ENCODE peak calls at places on chromosomes 4 and X, in ten cellular contexts. One of them, this sample, is unnamed.

GRCh38 chr4:25970691-25971427 is 56.8 kb downstream of the SMIM20 start:
- DNase-seq in nephron progenitor cell: no peak
- DNase-seq in tibial artery: peak
- DNase-seq in HEK293T: no peak
- DNase-seq in naive thymus-derived CD4-positive, alpha-beta T cell: no peak
- DNase-seq in ELF-1: peak
- DNase-seq in iPS-NIHi11: no peak
- DNase-seq in glomerular endothelial cell: no peak
- DNase-seq in pancreas: peak
- DNase-seq in colonic mucosa: peak
- DNase-seq in this sample: no peak

GRCh38 chrX:24928114-24928513 is 87.7 kb downstream of the ARX start:
- DNase-seq in nephron progenitor cell: no peak
- DNase-seq in tibial artery: no peak
- DNase-seq in HEK293T: no peak
- DNase-seq in naive thymus-derived CD4-positive, alpha-beta T cell: no peak
- DNase-seq in ELF-1: no peak
- DNase-seq in iPS-NIHi11: no peak
- DNase-seq in glomerular endothelial cell: no peak
- DNase-seq in pancreas: no peak
- DNase-seq in colonic mucosa: no peak
- DNase-seq in this sample: no peak

GRCh38 chr4:34633216-34633615 is 1611.1 kb downstream of the ARAP2 start:
- DNase-seq in nephron progenitor cell: no peak
- DNase-seq in tibial artery: no peak
- DNase-seq in HEK293T: no peak
- DNase-seq in naive thymus-derived CD4-positive, alpha-beta T cell: no peak
- DNase-seq in ELF-1: no peak
- DNase-seq in iPS-NIHi11: no peak
- DNase-seq in glomerular endothelial cell: no peak
- DNase-seq in pancreas: no peak
- DNase-seq in colonic mucosa: no peak
- DNase-seq in this sample: no peak

GRCh38 chrX:2542826-2543551 is 42.2 kb upstream of the DHRSX start:
- DNase-seq in nephron progenitor cell: no peak
- DNase-seq in tibial artery: no peak
- DNase-seq in HEK293T: no peak
- DNase-seq in naive thymus-derived CD4-positive, alpha-beta T cell: no peak
- DNase-seq in ELF-1: no peak
- DNase-seq in iPS-NIHi11: no peak
- DNase-seq in glomerular endothelial cell: no peak
- DNase-seq in pancreas: peak
- DNase-seq in colonic mucosa: no peak
- DNase-seq in this sample: no peak

GRCh38 chrX:145817666-145818521 is at the start of gene SLITRK2:
- DNase-seq in nephron progenitor cell: peak
- DNase-seq in tibial artery: no peak
- DNase-seq in HEK293T: no peak
- DNase-seq in naive thymus-derived CD4-positive, alpha-beta T cell: no peak
- DNase-seq in ELF-1: peak
- DNase-seq in iPS-NIHi11: peak
- DNase-seq in glomerular endothelial cell: no peak
- DNase-seq in pancreas: peak
- DNase-seq in colonic mucosa: no peak
- DNase-seq in this sample: no peak

GRCh38 chr4:93182722-93183121 is 645.8 kb upstream of the ATOH1 start:
- DNase-seq in nephron progenitor cell: no peak
- DNase-seq in tibial artery: no peak
- DNase-seq in HEK293T: no peak
- DNase-seq in naive thymus-derived CD4-positive, alpha-beta T cell: no peak
- DNase-seq in ELF-1: no peak
- DNase-seq in iPS-NIHi11: no peak
- DNase-seq in glomerular endothelial cell: no peak
- DNase-seq in pancreas: no peak
- DNase-seq in colonic mucosa: peak
- DNase-seq in this sample: no peak

GRCh38 chr4:88526221-88526815 is 2.7 kb upstream of the PYURF start:
- DNase-seq in nephron progenitor cell: no peak
- DNase-seq in tibial artery: no peak
- DNase-seq in HEK293T: no peak
- DNase-seq in naive thymus-derived CD4-positive, alpha-beta T cell: peak
- DNase-seq in ELF-1: no peak
- DNase-seq in iPS-NIHi11: no peak
- DNase-seq in glomerular endothelial cell: no peak
- DNase-seq in pancreas: no peak
- DNase-seq in colonic mucosa: no peak
- DNase-seq in this sample: no peak

GRCh38 chr4:181685911-181686310 is 557.3 kb upstream of the TENM3 start:
- DNase-seq in nephron progenitor cell: no peak
- DNase-seq in tibial artery: no peak
- DNase-seq in HEK293T: no peak
- DNase-seq in naive thymus-derived CD4-positive, alpha-beta T cell: no peak
- DNase-seq in ELF-1: no peak
- DNase-seq in iPS-NIHi11: no peak
- DNase-seq in glomerular endothelial cell: no peak
- DNase-seq in pancreas: no peak
- DNase-seq in colonic mucosa: no peak
- DNase-seq in this sample: no peak

GRCh38 chr4:4914965-4915845 is 55.7 kb downstream of the MSX1 start:
- DNase-seq in nephron progenitor cell: no peak
- DNase-seq in tibial artery: no peak
- DNase-seq in HEK293T: no peak
- DNase-seq in naive thymus-derived CD4-positive, alpha-beta T cell: no peak
- DNase-seq in ELF-1: no peak
- DNase-seq in iPS-NIHi11: no peak
- DNase-seq in glomerular endothelial cell: no peak
- DNase-seq in pancreas: no peak
- DNase-seq in colonic mucosa: no peak
- DNase-seq in this sample: no peak

GRCh38 chr4:182880387-182881356 is 36.5 kb downstream of the DCTD start:
- DNase-seq in nephron progenitor cell: no peak
- DNase-seq in tibial artery: peak
- DNase-seq in HEK293T: no peak
- DNase-seq in naive thymus-derived CD4-positive, alpha-beta T cell: no peak
- DNase-seq in ELF-1: no peak
- DNase-seq in iPS-NIHi11: no peak
- DNase-seq in glomerular endothelial cell: no peak
- DNase-seq in pancreas: no peak
- DNase-seq in colonic mucosa: no peak
- DNase-seq in this sample: peak

GRCh38 chr4:140675599-140676231 is 80.5 kb downstream of the TBC1D9 start:
- DNase-seq in nephron progenitor cell: no peak
- DNase-seq in tibial artery: no peak
- DNase-seq in HEK293T: no peak
- DNase-seq in naive thymus-derived CD4-positive, alpha-beta T cell: no peak
- DNase-seq in ELF-1: no peak
- DNase-seq in iPS-NIHi11: no peak
- DNase-seq in glomerular endothelial cell: no peak
- DNase-seq in pancreas: no peak
- DNase-seq in colonic mucosa: no peak
- DNase-seq in this sample: no peak

GRCh38 chr4:54228064-54228527 is 997 bp upstream of the PDGFRA start:
- DNase-seq in nephron progenitor cell: peak
- DNase-seq in tibial artery: peak
- DNase-seq in HEK293T: peak
- DNase-seq in naive thymus-derived CD4-positive, alpha-beta T cell: no peak
- DNase-seq in ELF-1: peak
- DNase-seq in iPS-NIHi11: peak
- DNase-seq in glomerular endothelial cell: no peak
- DNase-seq in pancreas: peak
- DNase-seq in colonic mucosa: peak
- DNase-seq in this sample: peak

GRCh38 chr4:61200195-61200990 is at the start of gene ADGRL3:
- DNase-seq in nephron progenitor cell: peak
- DNase-seq in tibial artery: peak
- DNase-seq in HEK293T: peak
- DNase-seq in naive thymus-derived CD4-positive, alpha-beta T cell: no peak
- DNase-seq in ELF-1: peak
- DNase-seq in iPS-NIHi11: peak
- DNase-seq in glomerular endothelial cell: no peak
- DNase-seq in pancreas: no peak
- DNase-seq in colonic mucosa: peak
- DNase-seq in this sample: peak

GRCh38 chr4:184464759-184465454 is 9.4 kb downstream of the IRF2 start:
- DNase-seq in nephron progenitor cell: no peak
- DNase-seq in tibial artery: no peak
- DNase-seq in HEK293T: no peak
- DNase-seq in naive thymus-derived CD4-positive, alpha-beta T cell: no peak
- DNase-seq in ELF-1: no peak
- DNase-seq in iPS-NIHi11: no peak
- DNase-seq in glomerular endothelial cell: no peak
- DNase-seq in pancreas: no peak
- DNase-seq in colonic mucosa: no peak
- DNase-seq in this sample: no peak

GRCh38 chr4:8730681-8731080 is 138.1 kb downstream of the CPZ start:
- DNase-seq in nephron progenitor cell: no peak
- DNase-seq in tibial artery: no peak
- DNase-seq in HEK293T: no peak
- DNase-seq in naive thymus-derived CD4-positive, alpha-beta T cell: no peak
- DNase-seq in ELF-1: no peak
- DNase-seq in iPS-NIHi11: no peak
- DNase-seq in glomerular endothelial cell: no peak
- DNase-seq in pancreas: no peak
- DNase-seq in colonic mucosa: no peak
- DNase-seq in this sample: no peak

GRCh38 chrX:130295519-130296314 is 27.0 kb upstream of the ZNF280C start:
- DNase-seq in nephron progenitor cell: no peak
- DNase-seq in tibial artery: no peak
- DNase-seq in HEK293T: no peak
- DNase-seq in naive thymus-derived CD4-positive, alpha-beta T cell: no peak
- DNase-seq in ELF-1: no peak
- DNase-seq in iPS-NIHi11: no peak
- DNase-seq in glomerular endothelial cell: no peak
- DNase-seq in pancreas: no peak
- DNase-seq in colonic mucosa: no peak
- DNase-seq in this sample: no peak

GRCh38 chr4:159097144-159097543 is 5.7 kb upstream of the RAPGEF2 start:
- DNase-seq in nephron progenitor cell: no peak
- DNase-seq in tibial artery: no peak
- DNase-seq in HEK293T: no peak
- DNase-seq in naive thymus-derived CD4-positive, alpha-beta T cell: no peak
- DNase-seq in ELF-1: no peak
- DNase-seq in iPS-NIHi11: no peak
- DNase-seq in glomerular endothelial cell: no peak
- DNase-seq in pancreas: no peak
- DNase-seq in colonic mucosa: no peak
- DNase-seq in this sample: no peak

GRCh38 chrX:46165411-46165810 is 379.8 kb downstream of the ZNF674 start:
- DNase-seq in nephron progenitor cell: no peak
- DNase-seq in tibial artery: no peak
- DNase-seq in HEK293T: no peak
- DNase-seq in naive thymus-derived CD4-positive, alpha-beta T cell: no peak
- DNase-seq in ELF-1: no peak
- DNase-seq in iPS-NIHi11: no peak
- DNase-seq in glomerular endothelial cell: no peak
- DNase-seq in pancreas: no peak
- DNase-seq in colonic mucosa: no peak
- DNase-seq in this sample: no peak

GRCh38 chr4:141275834-141276233 is 55.1 kb downstream of the ZNF330 start:
- DNase-seq in nephron progenitor cell: no peak
- DNase-seq in tibial artery: no peak
- DNase-seq in HEK293T: no peak
- DNase-seq in naive thymus-derived CD4-positive, alpha-beta T cell: no peak
- DNase-seq in ELF-1: no peak
- DNase-seq in iPS-NIHi11: no peak
- DNase-seq in glomerular endothelial cell: no peak
- DNase-seq in pancreas: no peak
- DNase-seq in colonic mucosa: no peak
- DNase-seq in this sample: no peak

GRCh38 chrX:22134681-22135080 is 102.6 kb downstream of the PHEX start:
- DNase-seq in nephron progenitor cell: no peak
- DNase-seq in tibial artery: no peak
- DNase-seq in HEK293T: no peak
- DNase-seq in naive thymus-derived CD4-positive, alpha-beta T cell: no peak
- DNase-seq in ELF-1: peak
- DNase-seq in iPS-NIHi11: no peak
- DNase-seq in glomerular endothelial cell: no peak
- DNase-seq in pancreas: no peak
- DNase-seq in colonic mucosa: no peak
- DNase-seq in this sample: no peak

GRCh38 chr4:147736458-147736857 is 4.6 kb downstream of the ARHGAP10 start:
- DNase-seq in nephron progenitor cell: no peak
- DNase-seq in tibial artery: no peak
- DNase-seq in HEK293T: no peak
- DNase-seq in naive thymus-derived CD4-positive, alpha-beta T cell: no peak
- DNase-seq in ELF-1: no peak
- DNase-seq in iPS-NIHi11: no peak
- DNase-seq in glomerular endothelial cell: no peak
- DNase-seq in pancreas: no peak
- DNase-seq in colonic mucosa: no peak
- DNase-seq in this sample: no peak

GRCh38 chrX:124986284-124986683 is 333.4 kb upstream of the TEX13C start:
- DNase-seq in nephron progenitor cell: no peak
- DNase-seq in tibial artery: no peak
- DNase-seq in HEK293T: no peak
- DNase-seq in naive thymus-derived CD4-positive, alpha-beta T cell: no peak
- DNase-seq in ELF-1: no peak
- DNase-seq in iPS-NIHi11: no peak
- DNase-seq in glomerular endothelial cell: no peak
- DNase-seq in pancreas: no peak
- DNase-seq in colonic mucosa: no peak
- DNase-seq in this sample: no peak

GRCh38 chr4:110955748-110956147 is 332.9 kb upstream of the PITX2 start:
- DNase-seq in nephron progenitor cell: no peak
- DNase-seq in tibial artery: no peak
- DNase-seq in HEK293T: no peak
- DNase-seq in naive thymus-derived CD4-positive, alpha-beta T cell: no peak
- DNase-seq in ELF-1: no peak
- DNase-seq in iPS-NIHi11: no peak
- DNase-seq in glomerular endothelial cell: no peak
- DNase-seq in pancreas: no peak
- DNase-seq in colonic mucosa: no peak
- DNase-seq in this sample: no peak

GRCh38 chr4:150212927-150213326 is 134.7 kb downstream of the DCLK2 start:
- DNase-seq in nephron progenitor cell: no peak
- DNase-seq in tibial artery: no peak
- DNase-seq in HEK293T: no peak
- DNase-seq in naive thymus-derived CD4-positive, alpha-beta T cell: no peak
- DNase-seq in ELF-1: no peak
- DNase-seq in iPS-NIHi11: no peak
- DNase-seq in glomerular endothelial cell: no peak
- DNase-seq in pancreas: no peak
- DNase-seq in colonic mucosa: no peak
- DNase-seq in this sample: no peak

GRCh38 chr4:26878729-26879415 is 18.2 kb downstream of the STIM2 start:
- DNase-seq in nephron progenitor cell: no peak
- DNase-seq in tibial artery: no peak
- DNase-seq in HEK293T: no peak
- DNase-seq in naive thymus-derived CD4-positive, alpha-beta T cell: no peak
- DNase-seq in ELF-1: no peak
- DNase-seq in iPS-NIHi11: no peak
- DNase-seq in glomerular endothelial cell: no peak
- DNase-seq in pancreas: no peak
- DNase-seq in colonic mucosa: no peak
- DNase-seq in this sample: no peak

GRCh38 chrX:72016881-72017783 is 106.5 kb downstream of the NHSL2 start:
- DNase-seq in nephron progenitor cell: no peak
- DNase-seq in tibial artery: no peak
- DNase-seq in HEK293T: no peak
- DNase-seq in naive thymus-derived CD4-positive, alpha-beta T cell: no peak
- DNase-seq in ELF-1: no peak
- DNase-seq in iPS-NIHi11: no peak
- DNase-seq in glomerular endothelial cell: no peak
- DNase-seq in pancreas: no peak
- DNase-seq in colonic mucosa: peak
- DNase-seq in this sample: no peak

GRCh38 chrX:130082244-130083106 is 27.8 kb downstream of the ELF4 start:
- DNase-seq in nephron progenitor cell: no peak
- DNase-seq in tibial artery: peak
- DNase-seq in HEK293T: no peak
- DNase-seq in naive thymus-derived CD4-positive, alpha-beta T cell: peak
- DNase-seq in ELF-1: no peak
- DNase-seq in iPS-NIHi11: no peak
- DNase-seq in glomerular endothelial cell: no peak
- DNase-seq in pancreas: no peak
- DNase-seq in colonic mucosa: no peak
- DNase-seq in this sample: peak

GRCh38 chr4:80731436-80731835 is 299.1 kb upstream of the BMP3 start:
- DNase-seq in nephron progenitor cell: no peak
- DNase-seq in tibial artery: no peak
- DNase-seq in HEK293T: no peak
- DNase-seq in naive thymus-derived CD4-positive, alpha-beta T cell: no peak
- DNase-seq in ELF-1: no peak
- DNase-seq in iPS-NIHi11: no peak
- DNase-seq in glomerular endothelial cell: no peak
- DNase-seq in pancreas: no peak
- DNase-seq in colonic mucosa: no peak
- DNase-seq in this sample: no peak

This sample was measured in Right ventricle myocardium superior.